ENCODE peak calls at places on chromosome 17, in six cellular contexts. B, Q, D, Y, S and N are unnamed samples.

GRCh38 chr17:4933646-4934045 is 1.6 kb downstream of the GP1BA start:
- DNase-seq in B (no peak), Q (no peak), D (no peak), Y (no peak), S (no peak), N (no peak)

GRCh38 chr17:82862191-82862590 is 22.4 kb upstream of the ZNF750 start:
- DNase-seq in B (no peak), Q (no peak), D (no peak), Y (no peak), S (no peak), N (no peak)

GRCh38 chr17:83078378-83079339 is 750 bp upstream of the METRNL start:
- DNase-seq in B (no peak), Q (no peak), D (peak; percentile 27), Y (no peak), S (no peak), N (no peak)

GRCh38 chr17:2374549-2375285 is 26.1 kb downstream of the MNT start:
- DNase-seq in B (no peak), Q (no peak), D (no peak), Y (peak; percentile 34), S (no peak), N (no peak)

GRCh38 chr17:32755045-32755805 is 121.7 kb downstream of the MYO1D start:
- DNase-seq in B (no peak), Q (no peak), D (no peak), Y (peak; percentile 66), S (no peak), N (no peak)

GRCh38 chr17:67164298-67164697 is 80.7 kb downstream of the HELZ start:
- DNase-seq in B (no peak), Q (no peak), D (no peak), Y (no peak), S (no peak), N (no peak)

GRCh38 chr17:27276653-27277156 is 17.2 kb upstream of the WSB1 start:
- DNase-seq in B (no peak), Q (no peak), D (peak; percentile 53), Y (no peak), S (no peak), N (peak; percentile 41)

GRCh38 chr17:17504341-17505140 is 8.3 kb upstream of the RASD1 start:
- DNase-seq in B (no peak), Q (no peak), D (no peak), Y (no peak), S (peak; percentile 62), N (peak; percentile 10)

GRCh38 chr17:16120937-16121336 is 94.4 kb downstream of the NCOR1 start:
- DNase-seq in B (no peak), Q (no peak), D (no peak), Y (no peak), S (no peak), N (no peak)

GRCh38 chr17:40122944-40123810 is 1.4 kb downstream of the MSL1 start:
- DNase-seq in B (no peak), Q (peak; percentile 41), D (peak; percentile 50), Y (no peak), S (peak; percentile 66), N (peak; percentile 75)

GRCh38 chr17:83079766-83080616 is 582 bp downstream of the METRNL start:
- DNase-seq in B (no peak), Q (no peak), D (peak; percentile 37), Y (no peak), S (no peak), N (peak; percentile 52)

GRCh38 chr17:7477392-7478275 is 1.8 kb downstream of the ZBTB4 start:
- DNase-seq in B (no peak), Q (peak; percentile 26), D (no peak), Y (peak; percentile 46), S (peak; percentile 76), N (peak; percentile 61)

GRCh38 chr17:8158267-8159031 is 4.3 kb downstream of the VAMP2 start:
- DNase-seq in B (peak; percentile 97), Q (peak; percentile 89), D (peak; percentile 93), Y (peak; percentile 68), S (peak; percentile 92), N (peak; percentile 96)

GRCh38 chr17:42618442-42619150 is 9.1 kb downstream of the TUBG1 start:
- DNase-seq in B (no peak), Q (peak; percentile 10), D (peak; percentile 12), Y (peak; percentile 13), S (no peak), N (no peak)

GRCh38 chr17:82674656-82675475 is 23.6 kb downstream of the RAB40B start:
- DNase-seq in B (no peak), Q (no peak), D (no peak), Y (no peak), S (no peak), N (no peak)

GRCh38 chr17:3907483-3908216 is 8.6 kb downstream of the P2RX1 start:
- DNase-seq in B (no peak), Q (no peak), D (no peak), Y (no peak), S (no peak), N (no peak)

GRCh38 chr17:3915642-3916012 is 638 bp downstream of the P2RX1 start:
- DNase-seq in B (no peak), Q (no peak), D (no peak), Y (no peak), S (no peak), N (no peak)

GRCh38 chr17:28142355-28142754 is 99.9 kb downstream of the NLK start:
- DNase-seq in B (no peak), Q (no peak), D (no peak), Y (no peak), S (no peak), N (no peak)

GRCh38 chr17:74176546-74177001 is 26.9 kb upstream of the RPL38 start:
- DNase-seq in B (no peak), Q (peak; percentile 60), D (peak; percentile 82), Y (peak; percentile 34), S (no peak), N (peak; percentile 87)

GRCh38 chr17:17751996-17752821 is 71.0 kb downstream of the RAI1 start:
- DNase-seq in B (peak; percentile 98), Q (peak; percentile 94), D (peak; percentile 97), Y (peak; percentile 80), S (peak; percentile 98), N (peak; percentile 93)

GRCh38 chr17:6780001-6780400 is 4.0 kb downstream of the FBXO39 start:
- DNase-seq in B (no peak), Q (no peak), D (no peak), Y (no peak), S (no peak), N (no peak)

GRCh38 chr17:32862940-32863339 is 14.0 kb downstream of the MYO1D start:
- DNase-seq in B (no peak), Q (no peak), D (no peak), Y (no peak), S (no peak), N (no peak)

GRCh38 chr17:78925234-78925633 is at the start of gene TIMP2:
- DNase-seq in B (peak; percentile 94), Q (peak; percentile 78), D (peak; percentile 84), Y (peak; percentile 69), S (peak; percentile 94), N (peak; percentile 91)

GRCh38 chr17:17466511-17466910 is 10.3 kb upstream of the MED9 start:
- DNase-seq in B (no peak), Q (no peak), D (no peak), Y (no peak), S (no peak), N (no peak)

DNA sequence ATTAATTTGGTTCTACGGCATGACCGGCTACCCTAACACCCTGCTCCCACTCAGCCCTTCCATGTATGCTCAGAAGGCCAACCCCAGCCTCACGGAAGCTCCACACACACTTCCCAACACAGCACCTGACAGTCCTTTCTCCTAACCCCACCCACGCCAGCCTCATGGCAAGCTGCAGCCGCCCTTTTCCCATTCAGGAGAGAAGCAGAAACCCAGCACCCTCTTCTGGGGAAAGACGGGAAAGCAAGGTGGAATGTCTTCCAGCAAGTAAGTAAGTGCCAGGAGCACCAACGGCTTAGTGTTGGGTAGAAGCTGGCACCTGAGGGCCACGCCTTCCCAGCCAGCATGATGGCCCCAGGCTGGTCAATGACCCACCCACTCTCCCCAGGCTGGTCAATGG is 32.1 kb downstream of the ABR start:
- DNase-seq in B (no peak), Q (no peak), D (peak; percentile 73), Y (peak; percentile 37), S (no peak), N (peak; percentile 73)
- TF ChIP-seq CTCF in B (peak; percentile 41), Q (peak; percentile 50), D (no peak), Y (peak; percentile 66), S (peak; percentile 37), N (peak; percentile 41)

GRCh38 chr17:75588546-75589016 is 981 bp downstream of the MYO15B start:
- DNase-seq in B (no peak), Q (no peak), D (no peak), Y (no peak), S (peak; percentile 84), N (peak; percentile 43)

GRCh38 chr17:75590314-75590761 is 2.7 kb downstream of the MYO15B start:
- DNase-seq in B (no peak), Q (no peak), D (no peak), Y (no peak), S (no peak), N (no peak)

GRCh38 chr17:75589017-75589918 is 1.7 kb downstream of the MYO15B start:
- DNase-seq in B (peak; percentile 98), Q (peak; percentile 97), D (peak; percentile 95), Y (peak; percentile 37), S (peak; percentile 98), N (peak; percentile 97)

GRCh38 chr17:75589919-75590303 is 2.3 kb downstream of the MYO15B start:
- DNase-seq in B (no peak), Q (no peak), D (no peak), Y (no peak), S (peak; percentile 67), N (no peak)

GRCh38 chr17:75587718-75588545 is at the start of gene MYO15B:
- DNase-seq in B (no peak), Q (peak; percentile 71), D (peak; percentile 81), Y (no peak), S (peak; percentile 88), N (peak; percentile 74)
- TF ChIP-seq CTCF in B (no peak), Q (peak; percentile 62), D (no peak), Y (no peak), S (peak; percentile 59), N (peak; percentile 14)

GRCh38 chr17:60675997-60676396 is 1.7 kb upstream of the BCAS3 start:
- DNase-seq in B (no peak), Q (no peak), D (no peak), Y (no peak), S (no peak), N (no peak)

GRCh38 chr17:60679287-60679686 is 1.6 kb downstream of the BCAS3 start:
- DNase-seq in B (no peak), Q (no peak), D (no peak), Y (no peak), S (no peak), N (no peak)

GRCh38 chr17:60676758-60677307 is 818 bp upstream of the BCAS3 start:
- DNase-seq in B (no peak), Q (no peak), D (no peak), Y (no peak), S (no peak), N (no peak)

GRCh38 chr17:60677308-60678117 is at the start of gene BCAS3:
- DNase-seq in B (peak; percentile 99), Q (peak; percentile 94), D (peak; percentile 92), Y (peak; percentile 98), S (peak; percentile 98), N (peak; percentile 95)

DNA sequence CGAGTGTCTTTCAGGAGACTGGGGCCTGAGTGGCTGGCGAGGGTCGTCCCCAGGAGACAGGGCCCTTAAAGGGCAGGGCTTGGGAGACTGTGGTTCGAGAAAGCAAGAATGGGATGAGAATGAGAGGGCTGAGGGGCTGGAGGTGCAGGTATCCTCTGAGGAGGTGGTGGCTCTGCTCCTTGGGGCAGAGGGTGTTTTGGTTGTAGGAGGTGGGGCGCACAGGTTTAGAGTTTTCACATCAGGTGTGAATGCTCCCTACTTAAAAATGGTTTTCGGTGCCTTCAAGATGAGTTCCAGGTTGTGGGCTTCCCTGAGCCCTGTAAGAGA is 430 bp downstream of the BCAS3 start:
- DNase-seq in B (no peak), Q (no peak), D (no peak), Y (no peak), S (no peak), N (no peak)
- TF ChIP-seq CTCF in B (no peak), Q (no peak), D (no peak), Y (no peak), S (no peak), N (no peak)

GRCh38 chr17:37643118-37643766 is at the start of gene DDX52:
- DNase-seq in B (peak; percentile 93), Q (peak; percentile 76), D (peak; percentile 82), Y (peak; percentile 70), S (peak; percentile 95), N (peak; percentile 92)
- TF ChIP-seq CTCF in B (no peak), Q (no peak), D (no peak), Y (no peak), S (peak; percentile 13), N (no peak)